ENCODE peak calls at places on chromosomes 2 and 18, in four cellular contexts. D, F, R and M are unnamed samples.

GRCh38 chr2:45006041-45006941 is 3.0 kb downstream of the SIX2 start:
- DNase-seq in D (no peak), R (no peak), F (peak), M (no peak)

GRCh38 chr2:190838492-190838910 is 42.1 kb upstream of the GLS start:
- DNase-seq in F (no peak), D (no peak), R (peak), M (no peak)

GRCh38 chr2:56132138-56132537 is 51.7 kb upstream of the CCDC85A start:
- DNase-seq in D (no peak), R (peak), F (peak), M (no peak)

GRCh38 chr2:239139566-239139965 is 261.3 kb downstream of the HDAC4 start:
- DNase-seq in F (no peak), R (no peak), D (no peak), M (no peak)

GRCh38 chr2:213336253-213336770 is 52.0 kb downstream of the SPAG16 start:
- DNase-seq in F (no peak), R (no peak), D (no peak), M (no peak)

GRCh38 chr2:217527586-217528202 is 475.1 kb downstream of the TNS1 start:
- DNase-seq in F (no peak), D (no peak), R (no peak), M (no peak)

GRCh38 chr2:17830053-17831034 is 14.1 kb downstream of the MSGN1 start:
- DNase-seq in F (peak), R (peak), D (peak), M (peak)

GRCh38 chr2:200631287-200631686 is 45.5 kb downstream of the AOX1 start:
- DNase-seq in R (no peak), D (no peak), F (no peak), M (no peak)

GRCh38 chr2:172507199-172507598 is 48.7 kb upstream of the PDK1 start:
- DNase-seq in D (no peak), R (no peak), F (no peak), M (no peak)

GRCh38 chr2:235056768-235057167 is 105.0 kb downstream of the SH3BP4 start:
- DNase-seq in F (no peak), R (no peak), D (peak), M (no peak)

GRCh38 chr2:233384811-233385488 is 30.7 kb downstream of the DGKD start:
- DNase-seq in R (no peak), F (no peak), D (no peak), M (no peak)

GRCh38 chr2:129857200-129857599 is 122.3 kb upstream of the RAB6C start:
- DNase-seq in D (no peak), R (no peak), F (no peak), M (no peak)

GRCh38 chr2:45173513-45173912 is 164.3 kb upstream of the SIX2 start:
- DNase-seq in R (peak), D (no peak), F (no peak), M (no peak)

GRCh38 chr2:125721072-125721721 is 934.8 kb upstream of the GYPC start:
- DNase-seq in D (no peak), F (no peak), R (no peak), M (no peak)

GRCh38 chr2:144553379-144553778 is 33.5 kb upstream of the ZEB2 start:
- DNase-seq in F (no peak), R (peak), D (no peak), M (no peak)

GRCh38 chr2:186068154-186068826 is 329.7 kb downstream of the FSIP2 start:
- DNase-seq in R (no peak), F (no peak), D (no peak), M (no peak)

GRCh38 chr2:118709786-118710185 is 137.7 kb downstream of the EN1 start:
- DNase-seq in R (no peak), F (no peak), D (no peak), M (no peak)

GRCh38 chr18:58102875-58103274 is 58.8 kb downstream of the NEDD4L start:
- DNase-seq in R (no peak), F (no peak), D (no peak), M (no peak)

GRCh38 chr18:3821524-3821923 is 371.6 kb downstream of the TGIF1 start:
- DNase-seq in F (peak), R (no peak), D (no peak), M (no peak)

GRCh38 chr2:136247204-136247990 is 129.4 kb upstream of the CXCR4 start:
- DNase-seq in D (no peak), R (no peak), F (no peak), M (no peak)

GRCh38 chr2:241985986-241986329 is 116.4 kb downstream of the RTP5 start:
- DNase-seq in F (no peak), R (no peak), D (peak), M (no peak)

GRCh38 chr2:191582355-191582754 is 95.6 kb upstream of the NABP1 start:
- DNase-seq in R (peak), F (no peak), D (no peak), M (no peak)

GRCh38 chr2:135174049-135174801 is 122.1 kb downstream of the RAB3GAP1 start:
- DNase-seq in D (no peak), R (no peak), F (no peak), M (no peak)

GRCh38 chr2:128682266-128682665 is 363.6 kb upstream of the HS6ST1 start:
- DNase-seq in F (no peak), D (no peak), R (no peak), M (no peak)

GRCh38 chr2:169748316-169748715 is 14.7 kb downstream of the KLHL23 start:
- DNase-seq in F (no peak), R (no peak), D (no peak), M (no peak)

GRCh38 chr2:7905756-7906155 is 776.1 kb upstream of the ID2 start:
- DNase-seq in F (no peak), R (no peak), D (no peak), M (no peak)

GRCh38 chr2:28216320-28216719 is 176.3 kb upstream of the FOSL2 start:
- DNase-seq in F (no peak), R (no peak), D (no peak), M (no peak)

GRCh38 chr2:120675460-120676130 is 60.1 kb upstream of the GLI2 start:
- DNase-seq in D (peak), R (no peak), F (peak), M (no peak)
- H3K27ac ChIP-seq in D (no peak), R (no peak), F (no peak), M (no peak)

GRCh38 chr18:34707670-34708069 is 2.4 kb upstream of the DTNA start:
- DNase-seq in F (peak), R (peak), D (no peak), M (no peak)
- H3K27ac ChIP-seq in F (no peak), R (no peak), D (peak), M (no peak)

DNA sequence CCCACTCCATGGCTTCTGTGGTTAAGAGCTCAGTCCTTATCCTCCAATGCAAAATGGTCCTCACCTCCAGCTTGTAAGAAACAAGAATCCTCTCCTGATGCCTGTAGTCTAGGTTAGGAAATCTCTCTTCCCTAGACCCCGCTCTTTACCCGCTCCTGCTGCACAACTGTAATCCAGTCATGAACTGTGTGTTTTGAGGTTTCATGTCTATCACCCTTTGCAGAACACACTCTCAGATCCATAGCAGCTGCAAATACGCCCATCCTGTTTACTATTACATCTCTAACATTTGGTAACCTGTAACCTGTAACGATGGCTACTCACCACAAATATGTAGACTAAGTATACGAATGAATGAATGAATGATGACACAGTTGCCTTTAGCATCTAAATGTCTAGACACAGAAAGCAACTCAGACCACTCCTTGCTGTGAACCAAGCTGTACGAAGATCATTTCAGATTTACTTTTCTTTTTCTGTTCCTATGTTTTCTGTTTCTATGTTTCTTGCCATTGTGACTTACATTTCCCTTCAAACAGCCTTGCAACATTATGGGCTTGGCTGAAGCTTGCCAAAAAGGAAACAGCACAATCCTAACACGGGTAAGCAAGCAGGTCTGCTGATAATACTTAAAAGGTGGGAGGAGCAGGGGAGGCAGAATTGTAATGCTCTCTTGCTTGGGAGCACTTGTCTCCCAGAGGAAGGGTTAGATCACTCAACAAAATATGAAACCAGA is 53.7 kb downstream of the EPHA4 start:
- DNase-seq in F (no peak), R (peak), D (no peak), M (no peak)
- H3K27ac ChIP-seq in F (no peak), R (no peak), D (no peak), M (no peak)

GRCh38 chr2:84947010-84947593 is 23.9 kb upstream of the KCMF1 start:
- DNase-seq in D (no peak), F (no peak), R (no peak), M (no peak)
- H3K27ac ChIP-seq in D (no peak), F (no peak), R (no peak), M (no peak)

GRCh38 chr2:24491626-24492282 is 700 bp downstream of the NCOA1 start:
- DNase-seq in D (peak), R (no peak), F (peak), M (no peak)
- H3K27ac ChIP-seq in D (no peak), R (no peak), F (no peak), M (no peak)

DNA sequence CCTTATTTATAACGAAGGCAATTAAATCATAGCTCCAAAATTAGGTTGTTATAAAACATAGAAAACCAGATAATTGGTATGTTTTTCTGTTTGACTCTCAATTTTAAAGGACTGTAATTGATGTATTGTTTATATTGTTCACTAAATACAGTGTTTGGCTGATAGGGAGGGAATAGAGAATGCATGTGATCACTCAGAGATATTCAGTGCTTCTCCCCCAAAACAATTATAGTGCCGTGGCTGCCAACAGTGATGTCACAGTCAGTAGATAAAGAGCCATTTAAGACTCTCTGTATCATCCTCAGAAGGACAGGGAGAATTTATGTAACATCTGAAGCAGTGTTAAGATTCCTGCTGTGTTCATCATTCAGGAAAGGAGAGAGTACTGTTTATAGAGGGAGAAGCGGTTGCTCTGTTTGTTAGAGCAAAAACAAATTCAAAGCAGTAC is 69.6 kb downstream of the PHLPP1 start:
- DNase-seq in R (no peak), D (no peak), F (no peak), M (no peak)
- H3K27ac ChIP-seq in R (no peak), D (no peak), F (no peak), M (no peak)

GRCh38 chr18:21452381-21452780 is 148.1 kb downstream of the ESCO1 start:
- DNase-seq in F (no peak), D (no peak), R (no peak), M (no peak)

GRCh38 chr18:21450913-21451312 is 149.6 kb downstream of the ESCO1 start:
- DNase-seq in F (no peak), D (no peak), R (no peak), M (no peak)

GRCh38 chr18:21454725-21455124 is 145.8 kb downstream of the ESCO1 start:
- DNase-seq in F (peak), R (no peak), D (no peak), M (no peak)

GRCh38 chr18:21453512-21453862 is 147.0 kb downstream of the ESCO1 start:
- DNase-seq in F (no peak), R (no peak), D (no peak), M (no peak)

DNA sequence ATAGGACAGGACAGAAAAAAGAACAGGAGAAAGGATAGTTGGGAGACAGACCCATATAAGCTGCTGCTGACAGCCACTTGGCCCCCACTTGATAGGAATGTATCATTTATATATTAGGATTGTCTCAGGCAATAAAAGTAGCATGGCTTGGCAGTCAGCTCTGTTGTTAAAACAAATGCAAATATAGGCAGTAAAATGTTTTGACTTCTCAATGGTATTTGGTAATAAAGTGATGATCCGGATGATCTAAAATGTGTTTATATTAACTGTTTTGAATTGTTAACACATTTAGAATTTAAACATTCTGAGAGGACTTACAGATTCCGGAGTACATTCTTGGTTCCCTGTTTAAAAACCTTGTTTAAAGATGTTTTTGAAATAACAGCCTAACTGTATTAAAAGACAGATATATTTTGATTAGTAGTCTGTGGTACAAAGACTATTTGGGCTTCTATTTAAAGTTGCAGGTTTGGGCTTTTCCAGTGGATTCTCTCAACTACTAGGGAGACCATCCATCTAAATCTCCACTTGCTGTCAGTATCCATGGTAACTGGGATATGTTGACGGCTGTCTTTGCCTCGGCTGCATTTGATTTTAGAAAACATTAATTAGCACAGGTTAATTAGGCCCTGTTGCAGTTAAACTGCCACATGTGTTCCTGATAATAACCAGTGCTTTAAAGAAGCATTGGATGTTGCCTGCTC is 147.5 kb downstream of the ESCO1 start:
- DNase-seq in R (no peak), D (no peak), F (no peak), M (no peak)
- H3K27ac ChIP-seq in R (no peak), D (no peak), F (no peak), M (no peak)

GRCh38 chr2:16014041-16014787 is 73.9 kb downstream of the MYCN start:
- DNase-seq in F (peak), R (no peak), D (no peak), M (no peak)
- H3K27ac ChIP-seq in F (no peak), R (no peak), D (no peak), M (no peak)

GRCh38 chr2:108363048-108363899 is 14.5 kb upstream of the SULT1C4 start:
- DNase-seq in F (no peak), D (no peak), R (no peak), M (no peak)
- H3K27ac ChIP-seq in F (no peak), D (no peak), R (no peak), M (no peak)

GRCh38 chr2:133644850-133645249 is 76.6 kb upstream of the NCKAP5 start:
- DNase-seq in F (no peak), R (no peak), D (no peak), M (no peak)

GRCh38 chr2:133642831-133643230 is 74.6 kb upstream of the NCKAP5 start:
- DNase-seq in F (no peak), D (no peak), R (no peak), M (no peak)

GRCh38 chr2:133641942-133642341 is 73.7 kb upstream of the NCKAP5 start:
- DNase-seq in D (no peak), R (no peak), F (no peak), M (no peak)

GRCh38 chr2:133641497-133641896 is 73.2 kb upstream of the NCKAP5 start:
- DNase-seq in R (no peak), D (peak), F (peak), M (peak)

GRCh38 chr2:133643822-133644221 is 75.6 kb upstream of the NCKAP5 start:
- DNase-seq in F (no peak), R (no peak), D (no peak), M (no peak)
- H3K27ac ChIP-seq in F (no peak), R (no peak), D (no peak), M (no peak)